ENCODE peak calls at places on chromosomes 16 and 17, in five cellular contexts. I, X, R, M and E are unnamed samples.

GRCh38 chr17:50184057-50184456 is 17.4 kb downstream of the COL1A1 start:
- DNase-seq in I (no peak), X (no peak), R (peak), M (no peak), E (no peak)

GRCh38 chr17:3754458-3755334 is 31.0 kb downstream of the HASPIN start:
- DNase-seq in I (no peak), X (no peak), R (no peak), M (peak), E (no peak)

GRCh38 chr17:32265192-32265895 is at the start of gene RHBDL3:
- DNase-seq in I (no peak), X (no peak), R (peak), M (no peak), E (no peak)

GRCh38 chr17:76997981-76998531 is 129.9 kb downstream of the MGAT5B start:
- DNase-seq in I (no peak), X (no peak), R (no peak), M (peak), E (peak)

GRCh38 chr17:75087558-75088453 is at the start of gene SLC16A5:
- DNase-seq in I (peak), X (peak), R (peak), M (peak), E (no peak)

GRCh38 chr16:88719267-88719932 is 13.1 kb downstream of the CTU2 start:
- DNase-seq in I (no peak), X (peak), R (no peak), M (no peak), E (no peak)

GRCh38 chr17:27938864-27939263 is 45.7 kb upstream of the LYRM9 start:
- DNase-seq in I (no peak), X (no peak), R (no peak), M (no peak), E (no peak)

GRCh38 chr17:511833-512251 is 159.2 kb upstream of the RPH3AL start:
- DNase-seq in I (no peak), X (no peak), R (peak), M (no peak), E (no peak)

GRCh38 chr17:51745993-51746392 is 412.5 kb downstream of the CA10 start:
- DNase-seq in I (no peak), X (no peak), R (no peak), M (no peak), E (no peak)

GRCh38 chr16:86604436-86605220 is 26.3 kb downstream of the FOXL1 start:
- DNase-seq in I (no peak), X (no peak), R (no peak), M (peak), E (no peak)

DNA sequence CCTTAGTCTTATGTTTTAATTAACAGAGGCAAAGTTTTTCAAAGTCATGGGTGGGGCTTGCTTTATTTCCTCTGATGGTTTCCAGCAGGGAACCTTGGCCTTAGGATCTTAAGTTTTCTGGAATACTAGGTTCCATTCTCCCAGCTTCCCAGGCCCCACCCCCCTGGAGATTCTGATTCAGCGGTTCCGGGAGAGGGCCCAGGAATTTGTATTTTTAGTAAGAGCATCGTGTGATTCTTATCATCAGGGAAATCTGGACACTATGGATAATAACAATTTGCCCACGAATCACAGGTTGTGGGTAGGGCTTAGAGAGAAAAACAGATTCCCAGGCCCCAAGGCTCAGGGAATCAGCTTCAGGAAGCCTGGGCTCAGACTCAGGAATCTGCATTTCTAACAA is 263.6 kb downstream of the NTN1 start:
- DNase-seq in I (no peak), X (peak), R (no peak), M (no peak), E (no peak)
- H3K4me3 ChIP-seq in I (no peak), X (no peak), R (no peak), M (no peak), E (no peak)

GRCh38 chr17:39151680-39152058 is 232 bp upstream of the PLXDC1 start:
- DNase-seq in I (no peak), X (no peak), R (no peak), M (no peak), E (no peak)

GRCh38 chr17:39150104-39150634 is 1.3 kb downstream of the PLXDC1 start:
- DNase-seq in I (no peak), X (no peak), R (no peak), M (no peak), E (no peak)

GRCh38 chr17:39150795-39151679 is at the start of gene PLXDC1:
- DNase-seq in I (no peak), X (no peak), R (peak), M (no peak), E (no peak)

GRCh38 chr17:39153541-39154111 is 2.2 kb upstream of the PLXDC1 start:
- DNase-seq in I (peak), X (peak), R (peak), M (peak), E (peak)

DNA sequence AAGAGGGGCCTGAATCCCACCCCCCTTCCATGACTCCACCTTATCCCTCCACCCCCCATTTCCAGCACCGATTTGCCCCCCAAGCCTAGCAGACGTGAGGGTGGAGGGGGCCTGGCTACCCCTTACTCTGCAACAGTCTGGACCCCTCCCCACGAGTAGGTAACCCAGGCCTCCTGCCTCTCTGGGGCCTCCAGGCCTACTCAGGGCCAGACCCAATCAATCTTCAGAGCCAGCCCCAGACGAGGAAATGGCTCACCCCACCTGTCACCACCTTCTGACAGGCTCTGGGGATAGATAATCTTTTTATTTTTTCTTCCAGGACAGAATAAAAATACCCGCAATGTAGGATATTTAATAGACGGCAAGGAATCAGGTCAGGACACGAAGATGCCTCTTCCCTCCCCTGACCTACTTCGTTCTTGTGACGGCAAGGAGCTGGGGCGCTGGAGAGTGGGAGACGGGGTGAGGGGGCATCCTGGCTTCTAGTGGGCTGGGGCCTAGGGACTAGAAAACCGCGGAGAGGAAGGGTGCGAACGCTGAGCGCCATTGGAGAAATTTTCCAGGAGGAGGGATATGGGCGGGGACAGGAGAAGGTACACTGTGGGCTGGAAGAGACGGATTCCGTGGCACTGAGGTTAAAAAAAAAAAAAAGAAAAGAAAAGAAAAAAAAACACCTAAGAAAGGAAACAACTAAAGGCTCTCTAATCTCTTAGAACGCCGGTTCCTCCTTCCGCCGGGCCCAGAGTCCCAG is 872 bp upstream of the PLXDC1 start:
- DNase-seq in I (no peak), X (peak), R (no peak), M (no peak), E (no peak)
- H3K4me3 ChIP-seq in I (peak), X (peak), R (peak), M (peak), E (peak)

GRCh38 chr16:49528035-49528434 is 154.4 kb downstream of the C16orf78 start:
- DNase-seq in I (peak), X (no peak), R (peak), M (no peak), E (no peak)
- H3K4me3 ChIP-seq in I (peak), X (peak), R (peak), M (peak), E (no peak)

GRCh38 chr17:82297804-82298537 is 19.4 kb downstream of the CD7 start:
- DNase-seq in I (peak), X (peak), R (peak), M (peak), E (peak)
- H3K4me3 ChIP-seq in I (peak), X (peak), R (peak), M (peak), E (peak)